ENCODE peak calls at places on chromosome 2, in eight cellular contexts. U, C, S, Y, D, G, A and T are unnamed samples.

GRCh38 chr2:117057021-117057420 is 757.5 kb upstream of the DDX18 start:
- DNase-seq in U (no peak), C (no peak), S (no peak), Y (no peak), D (no peak), G (no peak), A (no peak), T (no peak)

GRCh38 chr2:10878268-10878915 is 33.3 kb upstream of the KCNF1 start:
- DNase-seq in U (no peak), C (no peak), S (no peak), Y (no peak), D (no peak), G (no peak), A (no peak), T (no peak)

GRCh38 chr2:199775297-199775696 is 75.7 kb downstream of the FTCDNL1 start:
- DNase-seq in U (no peak), C (no peak), S (no peak), Y (no peak), D (no peak), G (no peak), A (no peak), T (no peak)

GRCh38 chr2:62800618-62801017 is 95.1 kb downstream of the EHBP1 start:
- DNase-seq in U (no peak), C (no peak), S (no peak), Y (no peak), D (no peak), G (no peak), A (no peak), T (no peak)

GRCh38 chr2:128736689-128737545 is 418.2 kb upstream of the HS6ST1 start:
- DNase-seq in U (peak), C (peak), S (peak), Y (peak), D (peak), G (peak), A (peak), T (peak)

GRCh38 chr2:111049792-111050640 is 70.7 kb upstream of the BCL2L11 start:
- DNase-seq in U (no peak), C (no peak), S (no peak), Y (peak), D (no peak), G (no peak), A (peak), T (peak)

GRCh38 chr2:48712151-48712550 is 43.4 kb downstream of the LHCGR start:
- DNase-seq in U (no peak), C (no peak), S (no peak), Y (no peak), D (no peak), G (peak), A (no peak), T (no peak)

GRCh38 chr2:31049264-31049663 is 89.0 kb downstream of the GALNT14 start:
- DNase-seq in U (no peak), C (no peak), S (no peak), Y (no peak), D (no peak), G (no peak), A (no peak), T (no peak)

GRCh38 chr2:17579605-17580318 is 39.3 kb downstream of the VSNL1 start:
- DNase-seq in U (no peak), C (no peak), S (no peak), Y (no peak), D (no peak), G (no peak), A (no peak), T (no peak)

GRCh38 chr2:180675170-180675569 is 305.2 kb upstream of the UBE2E3 start:
- DNase-seq in U (no peak), C (no peak), S (no peak), Y (no peak), D (no peak), G (no peak), A (no peak), T (no peak)

GRCh38 chr2:236541008-236541562 is 28.5 kb upstream of the ACKR3 start:
- DNase-seq in U (no peak), C (no peak), S (no peak), Y (no peak), D (no peak), G (no peak), A (no peak), T (no peak)

GRCh38 chr2:8312861-8313768 is 368.7 kb upstream of the ID2 start:
- DNase-seq in U (no peak), C (no peak), S (no peak), Y (no peak), D (peak), G (no peak), A (no peak), T (peak)

GRCh38 chr2:109558076-109558882 is 55.5 kb downstream of the SEPTIN10 start:
- DNase-seq in U (peak), C (no peak), S (no peak), Y (no peak), D (no peak), G (peak), A (peak), T (no peak)

GRCh38 chr2:84703831-84704230 is 177.1 kb downstream of the TRABD2A start:
- DNase-seq in U (no peak), C (no peak), S (no peak), Y (no peak), D (no peak), G (no peak), A (no peak), T (no peak)

GRCh38 chr2:159128191-159128590 is 158.3 kb downstream of the WDSUB1 start:
- DNase-seq in U (peak), C (no peak), S (no peak), Y (peak), D (no peak), G (no peak), A (no peak), T (no peak)

GRCh38 chr2:241161646-241162281 is 11.5 kb downstream of the PPP1R7 start:
- DNase-seq in U (peak), C (no peak), S (peak), Y (no peak), D (no peak), G (peak), A (no peak), T (no peak)

GRCh38 chr2:100405403-100406119 is 11.9 kb downstream of the CHST10 start:
- DNase-seq in U (no peak), C (no peak), S (no peak), Y (no peak), D (no peak), G (no peak), A (no peak), T (no peak)

GRCh38 chr2:141911485-141912066 is 219.2 kb downstream of the LRP1B start:
- DNase-seq in U (peak), C (no peak), S (no peak), Y (peak), D (no peak), G (peak), A (peak), T (peak)

GRCh38 chr2:239466755-239467271 is 66.0 kb upstream of the HDAC4 start:
- DNase-seq in U (no peak), C (no peak), S (peak), Y (no peak), D (no peak), G (no peak), A (no peak), T (no peak)

GRCh38 chr2:180124273-180124881 is 117.3 kb upstream of the CWC22 start:
- DNase-seq in U (peak), C (no peak), S (no peak), Y (peak), D (peak), G (peak), A (no peak), T (peak)

GRCh38 chr2:31137211-31138036 is 816 bp downstream of the GALNT14 start:
- DNase-seq in U (no peak), C (no peak), S (no peak), Y (peak), D (no peak), G (no peak), A (no peak), T (peak)

GRCh38 chr2:51812138-51812866 is 780.4 kb upstream of the NRXN1 start:
- DNase-seq in U (peak), C (no peak), S (no peak), Y (no peak), D (no peak), G (peak), A (no peak), T (no peak)

GRCh38 chr2:191601060-191601459 is 76.9 kb upstream of the NABP1 start:
- DNase-seq in U (no peak), C (no peak), S (no peak), Y (no peak), D (no peak), G (no peak), A (no peak), T (no peak)

GRCh38 chr2:242027676-242028450 is 158.3 kb downstream of the RTP5 start:
- DNase-seq in U (no peak), C (no peak), S (no peak), Y (no peak), D (no peak), G (no peak), A (no peak), T (no peak)

GRCh38 chr2:241025639-241026038 is 27.2 kb downstream of the SNED1 start:
- DNase-seq in U (no peak), C (no peak), S (no peak), Y (no peak), D (no peak), G (no peak), A (no peak), T (no peak)